ENCODE peak calls at places on chromosomes 6 and 20, in ten cellular contexts. W is tibial nerve, B is thyroid gland, E is stomach, M is endothelial cell of umbilical vein, Q is prostate gland, F is ovary, I is GM12892, T is HepG2, N is IMR-90. U is an unnamed sample.
A peak's percentile ranks its signal among the peaks of the same experiment; 100 is the strongest.

GRCh38 chr20:58746551-58747399 is 54.2 kb downstream of the NPEPL1 start:
- DNase-seq in W (no peak), F (no peak), Q (no peak), I (no peak), B (no peak), E (no peak), T (no peak), N (no peak), M (no peak), U (no peak)

GRCh38 chr20:47027042-47027441 is 132.4 kb downstream of the EYA2 start:
- DNase-seq in B (peak; percentile 93), E (no peak), I (no peak), Q (peak; percentile 63), T (no peak), F (no peak), W (no peak), N (no peak), M (no peak), U (no peak)

GRCh38 chr6:118768904-118769325 is 117.5 kb upstream of the CEP85L start:
- DNase-seq in Q (peak; percentile 29), T (no peak), W (peak; percentile 8), M (no peak), F (no peak), B (no peak), E (no peak), I (no peak), N (no peak), U (no peak)

GRCh38 chr20:45946149-45946970 is 11.9 kb downstream of the PCIF1 start:
- DNase-seq in B (no peak), E (peak; percentile 51), Q (no peak), M (no peak), F (peak; percentile 78), T (peak; percentile 97), I (no peak), W (peak; percentile 88), N (no peak), U (no peak)

GRCh38 chr20:15859061-15859460 is 714.2 kb downstream of the KIF16B start:
- DNase-seq in M (no peak), F (no peak), Q (no peak), B (no peak), I (no peak), N (no peak), E (no peak), T (no peak), W (no peak), U (no peak)

GRCh38 chr20:2133318-2134183 is 31.9 kb downstream of the STK35 start:
- DNase-seq in E (no peak), W (peak; percentile 14), B (peak; percentile 41), T (no peak), Q (no peak), I (no peak), F (no peak), M (no peak), N (peak; percentile 79), U (peak; percentile 53)

GRCh38 chr6:42774201-42774600 is 7.7 kb upstream of the BICRAL start:
- DNase-seq in I (no peak), E (no peak), W (no peak), F (no peak), N (no peak), T (no peak), M (no peak), B (no peak), Q (no peak), U (no peak)

GRCh38 chr20:44448753-44449546 is 26.7 kb upstream of the TTPAL start:
- DNase-seq in B (no peak), F (no peak), N (no peak), E (no peak), T (peak; percentile 68), W (no peak), Q (no peak), I (peak; percentile 24), M (no peak), U (no peak)

GRCh38 chr6:143594647-143595046 is 83.1 kb upstream of the PHACTR2 start:
- DNase-seq in Q (no peak), W (no peak), F (no peak), M (no peak), I (no peak), T (no peak), E (no peak), B (peak; percentile 87), N (peak; percentile 85), U (no peak)

GRCh38 chr20:31826074-31826473 is 6.9 kb downstream of the MYLK2 start:
- DNase-seq in T (no peak), B (no peak), N (no peak), W (no peak), I (no peak), Q (no peak), E (no peak), F (no peak), M (no peak), U (no peak)
- TF ChIP-seq POLR2A in T (no peak), B (no peak), N (no peak), W (no peak), I (no peak), Q (no peak), E (no peak), F (no peak), M (no peak), U (no peak)

GRCh38 chr6:145656128-145656527 is 79.2 kb downstream of the EPM2A start:
- DNase-seq in W (no peak), B (no peak), E (no peak), N (no peak), M (peak; percentile 8), Q (no peak), T (no peak), I (no peak), F (no peak), U (no peak)

GRCh38 chr6:145660676-145661075 is 74.6 kb downstream of the EPM2A start:
- DNase-seq in B (no peak), F (no peak), T (no peak), W (no peak), E (no peak), M (no peak), N (no peak), Q (no peak), I (no peak), U (no peak)
- TF ChIP-seq POLR2A in B (no peak), F (no peak), T (no peak), W (no peak), E (no peak), M (no peak), N (no peak), Q (no peak), I (no peak), U (no peak)

GRCh38 chr6:167272156-167272555 is 19.0 kb upstream of the UNC93A start:
- DNase-seq in I (no peak), T (no peak), Q (no peak), E (no peak), B (no peak), W (no peak), N (no peak), F (no peak), M (no peak), U (no peak)

GRCh38 chr6:167270499-167271307 is 20.4 kb upstream of the UNC93A start:
- DNase-seq in Q (no peak), B (no peak), N (no peak), F (no peak), M (no peak), W (no peak), T (no peak), I (no peak), E (no peak), U (no peak)

GRCh38 chr6:167272618-167273379 is 18.3 kb upstream of the UNC93A start:
- DNase-seq in Q (no peak), B (no peak), F (no peak), T (no peak), E (no peak), N (no peak), W (no peak), M (no peak), I (no peak), U (no peak)

GRCh38 chr6:167267896-167268528 is 23.1 kb upstream of the UNC93A start:
- DNase-seq in T (no peak), B (no peak), Q (no peak), M (no peak), N (no peak), W (no peak), E (no peak), F (no peak), I (no peak), U (no peak)

DNA sequence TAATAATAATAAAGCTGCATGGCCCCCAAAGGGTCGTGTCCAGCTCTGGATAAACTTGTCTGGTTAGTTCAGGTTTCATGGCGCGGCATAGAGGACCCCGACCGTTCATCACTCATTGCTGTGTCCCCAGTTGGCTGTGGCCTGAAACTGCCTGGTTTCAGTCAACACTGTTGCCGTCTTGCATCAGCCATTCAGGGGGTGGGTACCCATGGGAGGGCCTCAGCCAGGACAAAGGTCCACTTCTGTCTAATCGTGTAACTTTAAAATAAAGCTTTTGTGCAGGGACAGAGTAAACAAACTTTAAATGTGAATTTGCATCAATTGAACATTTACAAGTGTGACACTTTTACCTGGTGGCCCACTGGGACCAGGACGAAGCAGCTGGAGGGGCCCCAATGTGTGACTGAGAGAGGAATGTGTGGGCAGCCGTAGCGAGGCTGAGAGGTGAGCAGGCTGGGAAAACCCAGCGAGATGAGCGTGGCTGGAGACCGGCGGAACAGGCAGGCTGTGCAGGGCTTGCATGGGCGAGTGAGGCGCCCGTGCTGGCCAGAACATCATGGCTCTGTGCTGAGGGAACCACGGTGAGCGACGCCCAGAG is 22.3 kb upstream of the UNC93A start:
- DNase-seq in E (no peak), F (no peak), N (no peak), W (no peak), I (no peak), B (peak; percentile 10), Q (no peak), M (no peak), T (peak; percentile 93), U (no peak)
- TF ChIP-seq POLR2A in E (no peak), F (no peak), N (no peak), W (no peak), I (no peak), B (no peak), Q (no peak), M (no peak), T (peak; percentile 74), U (no peak)

GRCh38 chr6:167094436-167094819 is 28.5 kb upstream of the CCR6 start:
- DNase-seq in T (no peak), M (no peak), E (no peak), Q (no peak), B (peak; percentile 32), N (no peak), F (no peak), W (no peak), I (no peak), U (no peak)

GRCh38 chr6:167093922-167094432 is 28.9 kb upstream of the CCR6 start:
- DNase-seq in E (no peak), F (no peak), N (no peak), B (no peak), M (no peak), Q (no peak), I (peak; percentile 67), T (no peak), W (no peak), U (no peak)

GRCh38 chr6:167093406-167093921 is 29.4 kb upstream of the CCR6 start:
- DNase-seq in T (no peak), F (no peak), N (no peak), W (no peak), I (no peak), E (no peak), M (no peak), B (no peak), Q (no peak), U (no peak)

GRCh38 chr6:167095888-167096287 is 27.0 kb upstream of the CCR6 start:
- DNase-seq in Q (no peak), B (no peak), E (no peak), N (no peak), I (no peak), W (no peak), F (no peak), M (no peak), T (no peak), U (no peak)

GRCh38 chr6:167094820-167095637 is 27.9 kb upstream of the CCR6 start:
- DNase-seq in B (no peak), T (no peak), F (no peak), E (no peak), N (no peak), W (no peak), M (no peak), Q (no peak), I (peak; percentile 53), U (no peak)
- TF ChIP-seq POLR2A in B (no peak), T (no peak), F (no peak), E (no peak), N (no peak), W (no peak), M (no peak), Q (no peak), I (peak; percentile 75), U (no peak)

U was measured in H54.